ENCODE peak calls at places on chromosomes 1 and 21, in five cellular contexts. Y is effector memory CD8-positive, alpha-beta T cell; S is stimulated activated CD4-positive, alpha-beta T cell treated with anti-CD3 and anti-CD28 coated beads, TNF-alpha, amount 100 ng/mL, for 48 hours; E is Right ventricle myocardium inferior; F is naive thymus-derived CD8-positive, alpha-beta T cell. L is an unnamed sample.
A peak's percentile ranks its signal among the peaks of the same experiment; 100 is the strongest.

GRCh38 chr21:25569084-25569483 is 38.2 kb downstream of the MRPL39 start:
- DNase-seq in Y (no peak), S (no peak), F (no peak), E (no peak), L (no peak)

GRCh38 chr1:202685671-202686070 is 24.6 kb downstream of the SYT2 start:
- DNase-seq in E (no peak), Y (no peak), S (no peak), F (no peak), L (no peak)

GRCh38 chr1:95179205-95180001 is 54.6 kb upstream of the RWDD3 start:
- DNase-seq in E (no peak), S (no peak), F (no peak), Y (no peak), L (peak; percentile 74)

GRCh38 chr21:35624896-35625295 is 435.4 kb downstream of the SETD4 start:
- DNase-seq in F (no peak), S (no peak), E (no peak), Y (no peak), L (no peak)

GRCh38 chr1:247825362-247825761 is 1.4 kb upstream of the OR14A16 start:
- DNase-seq in Y (no peak), F (no peak), E (no peak), S (no peak), L (peak; percentile 28)

GRCh38 chr1:203325004-203325417 is 19.7 kb downstream of the BTG2 start:
- DNase-seq in F (peak; percentile 78), Y (peak; percentile 53), S (peak; percentile 53), E (no peak), L (no peak)

GRCh38 chr1:243230914-243231313 is 24.2 kb downstream of the CEP170 start:
- DNase-seq in E (no peak), Y (no peak), F (no peak), S (no peak), L (peak; percentile 44)

GRCh38 chr1:213669512-213669911 is 318.3 kb upstream of the PROX1 start:
- DNase-seq in Y (no peak), S (no peak), E (no peak), F (no peak), L (no peak)

GRCh38 chr1:47893412-47893811 is 103.8 kb downstream of the TRABD2B start:
- DNase-seq in Y (no peak), E (no peak), F (no peak), S (no peak), L (no peak)

GRCh38 chr1:222817529-222817928 is 2.7 kb downstream of the DISP1 start:
- DNase-seq in Y (no peak), F (no peak), S (no peak), E (no peak), L (no peak)

GRCh38 chr1:150009604-150010387 is 730 bp downstream of the OTUD7B start:
- DNase-seq in F (peak; percentile 62), E (no peak), S (peak; percentile 44), Y (no peak), L (peak; percentile 30)

GRCh38 chr1:27380223-27380622 is 2.9 kb downstream of the CD164L2 start:
- DNase-seq in E (no peak), F (no peak), S (no peak), Y (no peak), L (no peak)

GRCh38 chr1:101112051-101112770 is 86.6 kb upstream of the DPH5 start:
- DNase-seq in Y (peak; percentile 67), F (peak; percentile 90), S (peak; percentile 29), E (peak; percentile 75), L (peak; percentile 34)

GRCh38 chr1:201260648-201261311 is 22.5 kb upstream of the PKP1 start:
- DNase-seq in S (no peak), E (no peak), Y (no peak), F (no peak), L (no peak)

GRCh38 chr1:5598824-5599395 is 393.3 kb downstream of the NPHP4 start:
- DNase-seq in F (no peak), S (no peak), Y (no peak), E (no peak), L (no peak)

GRCh38 chr1:192867180-192867579 is 58.3 kb downstream of the RGS2 start:
- DNase-seq in E (no peak), S (no peak), F (no peak), Y (no peak), L (no peak)

GRCh38 chr1:51534447-51534846 is 15.4 kb upstream of the EPS15 start:
- DNase-seq in F (no peak), E (no peak), Y (no peak), S (no peak), L (no peak)

GRCh38 chr1:41495171-41495948 is 10.9 kb upstream of the EDN2 start:
- DNase-seq in S (no peak), E (peak; percentile 75), Y (no peak), F (peak; percentile 50), L (peak; percentile 76)

GRCh38 chr1:68600049-68600661 is 103.3 kb upstream of the DEPDC1 start:
- DNase-seq in Y (no peak), F (no peak), S (no peak), E (no peak), L (peak; percentile 3)

GRCh38 chr1:61451214-61451968 is 273.6 kb downstream of the TM2D1 start:
- DNase-seq in E (no peak), S (no peak), Y (no peak), F (no peak), L (no peak)

GRCh38 chr1:84402060-84402459 is 3.8 kb downstream of the DNASE2B start:
- DNase-seq in Y (no peak), E (no peak), S (no peak), F (no peak), L (no peak)